ENCODE peak calls at places on chromosomes 5 and 9, in eight cellular contexts. X is HCT116, K is SK-N-SH, L is HepG2, Z is H1, D is endothelial cell of umbilical vein, I is A549, W is K562. Q is an unnamed sample.

GRCh38 chr9:129640086-129640870 is 1.7 kb downstream of the ASB6 start:
- DNase-seq in X (no peak), K (peak), L (no peak), Z (no peak), D (no peak), I (no peak), W (no peak), Q (no peak)

GRCh38 chr5:16685069-16685468 is 68.3 kb upstream of the RETREG1 start:
- DNase-seq in X (no peak), K (no peak), L (no peak), Z (no peak), D (no peak), I (no peak), W (no peak), Q (no peak)

GRCh38 chr9:83166369-83166768 is 103.4 kb upstream of the RASEF start:
- DNase-seq in X (no peak), K (no peak), L (peak), Z (no peak), D (no peak), I (no peak), W (no peak), Q (no peak)

GRCh38 chr5:109705596-109705995 is 15.9 kb downstream of the MAN2A1 start:
- DNase-seq in X (no peak), K (no peak), L (no peak), Z (no peak), D (no peak), I (no peak), W (no peak), Q (no peak)

GRCh38 chr5:163248333-163248732 is 189.1 kb upstream of the CCNG1 start:
- DNase-seq in X (no peak), K (no peak), L (no peak), Z (no peak), D (no peak), I (no peak), W (no peak), Q (no peak)

GRCh38 chr5:115602585-115603125 is 376 bp upstream of the TICAM2 start:
- DNase-seq in X (no peak), K (no peak), L (no peak), Z (no peak), D (no peak), I (no peak), W (no peak), Q (peak)

GRCh38 chr5:93252165-93252564 is 328.9 kb downstream of the NR2F1-AS1 start:
- DNase-seq in X (peak), K (no peak), L (peak), Z (no peak), D (no peak), I (no peak), W (no peak), Q (no peak)

GRCh38 chr9:15696979-15697378 is 144.1 kb downstream of the CCDC171 start:
- DNase-seq in X (no peak), K (no peak), L (no peak), Z (no peak), D (no peak), I (no peak), W (no peak), Q (no peak)

GRCh38 chr5:128920345-128921215 is 44.7 kb upstream of the SLC27A6 start:
- DNase-seq in X (peak), K (no peak), L (no peak), Z (no peak), D (peak), I (no peak), W (no peak), Q (no peak)

GRCh38 chr5:132147663-132148062 is 74.1 kb downstream of the CSF2 start:
- DNase-seq in X (no peak), K (no peak), L (no peak), Z (no peak), D (no peak), I (no peak), W (no peak), Q (no peak)

GRCh38 chr9:130938652-130939404 is at the start of gene FIBCD1:
- DNase-seq in X (peak), K (peak), L (no peak), Z (peak), D (peak), I (peak), W (peak), Q (peak)

GRCh38 chr9:120392245-120392644 is 187.7 kb downstream of the CDK5RAP2 start:
- DNase-seq in X (no peak), K (no peak), L (no peak), Z (no peak), D (no peak), I (no peak), W (no peak), Q (no peak)

GRCh38 chr5:1807479-1808185 is 6.4 kb downstream of the NDUFS6 start:
- DNase-seq in X (no peak), K (no peak), L (no peak), Z (no peak), D (no peak), I (no peak), W (no peak), Q (peak)

GRCh38 chr9:114097613-114098020 is 1.5 kb downstream of the KIF12 start:
- DNase-seq in X (no peak), K (peak), L (no peak), Z (no peak), D (peak), I (no peak), W (no peak), Q (no peak)
- TF ChIP-seq MAX in X (no peak), K (no peak), L (no peak), Z (no peak), D (no peak), I (no peak), W (no peak), Q (no peak)

GRCh38 chr5:173887610-173888472 is at the start of gene CPEB4:
- DNase-seq in X (peak), K (peak), L (peak), Z (peak), D (peak), I (peak), W (peak), Q (peak)

GRCh38 chr5:173893192-173893561 is 5.0 kb downstream of the CPEB4 start:
- DNase-seq in X (no peak), K (no peak), L (no peak), Z (no peak), D (no peak), I (no peak), W (no peak), Q (no peak)

GRCh38 chr5:173888473-173889135 is 455 bp downstream of the CPEB4 start:
- DNase-seq in X (no peak), K (peak), L (no peak), Z (no peak), D (peak), I (no peak), W (peak), Q (peak)

GRCh38 chr5:173890195-173890951 is 2.2 kb downstream of the CPEB4 start:
- DNase-seq in X (no peak), K (peak), L (no peak), Z (no peak), D (peak), I (no peak), W (peak), Q (no peak)

GRCh38 chr5:173891367-173891766 is 3.2 kb downstream of the CPEB4 start:
- DNase-seq in X (no peak), K (no peak), L (no peak), Z (no peak), D (no peak), I (no peak), W (no peak), Q (no peak)
- H3K4me3 ChIP-seq in X (no peak), K (peak), L (peak), Z (no peak), D (no peak), I (peak), W (peak), Q (peak)

DNA sequence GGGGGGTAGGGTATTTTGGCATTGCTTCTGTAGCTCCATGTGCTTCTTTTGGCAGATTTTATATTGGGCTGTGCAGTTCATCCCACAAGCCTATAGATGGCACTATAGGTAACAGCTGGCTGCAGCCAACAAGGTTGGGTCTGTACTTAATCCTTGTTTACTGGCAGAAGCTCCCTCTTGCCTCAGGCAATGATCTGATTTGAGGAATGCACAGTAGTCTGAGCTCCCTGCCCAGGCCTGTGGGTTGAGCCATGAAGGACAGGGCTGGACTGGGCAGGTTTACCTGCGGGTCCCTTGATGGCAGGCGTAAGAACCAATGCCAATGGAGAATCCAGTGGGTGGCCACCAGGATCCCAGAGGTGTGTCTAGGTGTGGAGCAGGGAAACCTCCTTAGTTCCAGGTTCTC is 11.7 kb upstream of the OR1J2 start:
- DNase-seq in X (peak), K (peak), L (peak), Z (peak), D (peak), I (peak), W (peak), Q (peak)
- TF ChIP-seq MAX in X (peak), K (no peak), L (no peak), Z (no peak), D (no peak), I (no peak), W (no peak), Q (no peak)

DNA sequence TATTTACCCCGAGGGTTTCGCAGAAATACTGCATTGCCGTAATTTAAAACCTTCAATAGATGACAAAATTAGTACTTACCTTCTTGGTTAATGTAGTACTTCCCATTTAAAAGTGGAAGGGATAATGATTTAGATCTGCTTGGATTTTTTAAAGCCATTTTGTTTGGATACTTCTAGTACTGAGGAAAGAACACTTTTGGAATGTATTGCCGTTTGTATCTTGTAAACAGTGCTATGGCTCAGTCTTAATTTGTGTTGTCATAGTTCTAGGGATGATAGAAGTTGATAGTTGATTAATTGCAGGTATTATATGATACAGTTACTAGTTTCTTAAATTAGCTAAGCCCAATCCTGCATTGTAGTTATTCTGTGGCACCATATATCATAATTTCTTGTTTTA is 33.1 kb downstream of the TNPO1 start:
- DNase-seq in X (no peak), K (no peak), L (no peak), Z (no peak), D (no peak), I (no peak), W (no peak), Q (no peak)
- H3K4me3 ChIP-seq in X (peak), K (peak), L (peak), Z (peak), D (peak), I (peak), W (peak), Q (peak)